ENCODE peak calls at places on chromosomes 5 and 9, in eight cellular contexts. C, Y, X, W, B, O, J and D are unnamed samples.

GRCh38 chr9:17810728-17811634 is 232.1 kb downstream of the SH3GL2 start:
- DNase-seq in C (peak; percentile 57), Y (peak; percentile 64), X (peak; percentile 77), W (peak; percentile 62), B (no peak), O (no peak), J (peak; percentile 45), D (peak; percentile 40)

GRCh38 chr9:110742741-110743371 is 74.3 kb downstream of the MUSK start:
- DNase-seq in C (no peak), Y (no peak), X (no peak), W (no peak), B (no peak), O (no peak), J (peak; percentile 47), D (no peak)

GRCh38 chr9:27385606-27386005 is 88.7 kb upstream of the EQTN start:
- DNase-seq in C (peak; percentile 62), Y (no peak), X (no peak), W (no peak), B (no peak), O (no peak), J (peak; percentile 47), D (no peak)

GRCh38 chr5:111197523-111197922 is 26.7 kb upstream of the CAMK4 start:
- DNase-seq in C (peak; percentile 63), Y (peak; percentile 3), X (no peak), W (no peak), B (no peak), O (no peak), J (no peak), D (no peak)

GRCh38 chr9:110777201-110777842 is 108.7 kb downstream of the MUSK start:
- DNase-seq in C (no peak), Y (no peak), X (no peak), W (no peak), B (no peak), O (no peak), J (peak; percentile 31), D (no peak)

GRCh38 chr5:32612134-32612888 is 27.0 kb downstream of the SUB1 start:
- DNase-seq in C (no peak), Y (no peak), X (peak; percentile 24), W (no peak), B (no peak), O (peak; percentile 37), J (no peak), D (no peak)

GRCh38 chr9:89384783-89385182 is 66.5 kb downstream of the SECISBP2 start:
- DNase-seq in C (no peak), Y (no peak), X (no peak), W (no peak), B (no peak), O (no peak), J (no peak), D (no peak)

GRCh38 chr5:146490089-146490843 is 25.7 kb downstream of the GPR151 start:
- DNase-seq in C (no peak), Y (no peak), X (no peak), W (no peak), B (no peak), O (no peak), J (no peak), D (no peak)

GRCh38 chr9:81737871-81738507 is 48.6 kb upstream of the TLE1 start:
- DNase-seq in C (no peak), Y (no peak), X (peak; percentile 69), W (peak; percentile 16), B (no peak), O (no peak), J (peak; percentile 91), D (no peak)

DNA sequence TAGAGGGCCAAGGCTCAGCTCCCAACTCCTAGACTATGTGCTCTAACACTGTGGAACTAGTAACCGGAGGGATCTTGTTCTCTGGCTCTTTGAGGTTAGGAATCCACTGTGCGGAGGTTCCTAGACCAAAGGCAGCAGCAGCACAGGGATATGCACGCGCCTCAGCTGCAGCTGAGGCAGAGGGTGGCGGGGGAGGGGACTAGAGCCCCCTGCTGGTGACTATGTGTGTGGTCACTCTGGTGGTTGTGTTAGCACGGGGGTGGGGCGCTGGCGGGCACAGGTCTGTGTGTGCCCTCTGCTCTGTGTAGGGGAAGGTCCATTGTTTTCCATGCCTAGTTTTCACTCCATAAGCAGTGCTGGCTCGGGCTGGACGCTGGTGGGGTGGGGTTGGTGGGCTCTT is 458.0 kb upstream of the IZUMO3 start:
- DNase-seq in C (no peak), Y (peak; percentile 4), X (no peak), W (no peak), B (no peak), O (peak; percentile 14), J (no peak), D (no peak)
- TF ChIP-seq CTCF in C (no peak), Y (peak; percentile 19), X (no peak), W (no peak), B (no peak), O (no peak), J (no peak), D (no peak)

GRCh38 chr9:73038613-73039012 is 85.8 kb upstream of the ALDH1A1 start:
- DNase-seq in C (peak; percentile 64), Y (peak; percentile 2), X (peak; percentile 19), W (no peak), B (no peak), O (peak; percentile 25), J (no peak), D (peak; percentile 24)

GRCh38 chr9:73038089-73038509 is 85.2 kb upstream of the ALDH1A1 start:
- DNase-seq in C (peak; percentile 50), Y (no peak), X (no peak), W (no peak), B (no peak), O (no peak), J (no peak), D (no peak)

GRCh38 chr9:73039916-73040263 is 87.0 kb upstream of the ALDH1A1 start:
- DNase-seq in C (no peak), Y (no peak), X (no peak), W (no peak), B (no peak), O (no peak), J (no peak), D (no peak)

GRCh38 chr9:73039253-73039915 is 86.5 kb upstream of the ALDH1A1 start:
- DNase-seq in C (no peak), Y (no peak), X (peak; percentile 28), W (no peak), B (no peak), O (no peak), J (no peak), D (no peak)

DNA sequence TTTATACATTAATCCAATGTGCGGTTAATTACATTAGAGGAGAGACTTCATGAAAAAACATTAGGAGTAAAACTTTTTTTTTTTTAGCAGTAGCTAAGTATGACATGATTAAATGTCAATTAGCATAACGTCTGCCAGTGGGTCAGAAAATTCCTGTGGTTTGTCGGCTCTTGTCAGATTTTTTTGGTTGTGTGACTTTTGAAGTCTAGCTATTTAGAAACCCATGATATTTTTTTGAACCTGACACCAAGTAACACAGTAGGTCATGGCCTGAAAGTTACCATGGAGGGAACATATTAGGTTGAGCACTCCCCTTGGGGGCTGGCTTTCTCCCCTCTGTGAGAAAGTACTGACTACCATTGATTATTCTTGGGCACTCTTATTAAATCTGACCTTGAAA is 84.8 kb upstream of the ALDH1A1 start:
- DNase-seq in C (no peak), Y (no peak), X (no peak), W (no peak), B (no peak), O (no peak), J (peak; percentile 42), D (no peak)
- TF ChIP-seq CTCF in C (no peak), Y (no peak), X (no peak), W (no peak), B (no peak), O (no peak), J (no peak), D (no peak)

GRCh38 chr5:171518916-171519315 is 99.5 kb downstream of the FGF18 start:
- DNase-seq in C (no peak), Y (no peak), X (no peak), W (no peak), B (no peak), O (no peak), J (no peak), D (no peak)

GRCh38 chr5:171521679-171522078 is 102.2 kb downstream of the FGF18 start:
- DNase-seq in C (no peak), Y (no peak), X (no peak), W (no peak), B (no peak), O (no peak), J (no peak), D (no peak)

GRCh38 chr5:171520300-171521170 is 101.1 kb downstream of the FGF18 start:
- DNase-seq in C (no peak), Y (peak; percentile 66), X (no peak), W (no peak), B (no peak), O (peak; percentile 45), J (no peak), D (no peak)

GRCh38 chr5:171523781-171524180 is 104.3 kb downstream of the FGF18 start:
- DNase-seq in C (no peak), Y (no peak), X (no peak), W (no peak), B (no peak), O (no peak), J (no peak), D (no peak)

GRCh38 chr5:171521219-171521633 is 101.8 kb downstream of the FGF18 start:
- DNase-seq in C (no peak), Y (no peak), X (no peak), W (no peak), B (no peak), O (no peak), J (peak; percentile 88), D (peak; percentile 38)
- TF ChIP-seq CTCF in C (no peak), Y (no peak), X (no peak), W (no peak), B (no peak), O (no peak), J (no peak), D (no peak)

GRCh38 chr5:78360674-78361225 is 333 bp downstream of the SCAMP1 start:
- DNase-seq in C (peak; percentile 70), Y (peak; percentile 50), X (peak; percentile 74), W (peak; percentile 66), B (no peak), O (peak; percentile 83), J (no peak), D (peak; percentile 22)
- TF ChIP-seq CTCF in C (no peak), Y (no peak), X (no peak), W (no peak), B (no peak), O (no peak), J (no peak), D (no peak)

DNA sequence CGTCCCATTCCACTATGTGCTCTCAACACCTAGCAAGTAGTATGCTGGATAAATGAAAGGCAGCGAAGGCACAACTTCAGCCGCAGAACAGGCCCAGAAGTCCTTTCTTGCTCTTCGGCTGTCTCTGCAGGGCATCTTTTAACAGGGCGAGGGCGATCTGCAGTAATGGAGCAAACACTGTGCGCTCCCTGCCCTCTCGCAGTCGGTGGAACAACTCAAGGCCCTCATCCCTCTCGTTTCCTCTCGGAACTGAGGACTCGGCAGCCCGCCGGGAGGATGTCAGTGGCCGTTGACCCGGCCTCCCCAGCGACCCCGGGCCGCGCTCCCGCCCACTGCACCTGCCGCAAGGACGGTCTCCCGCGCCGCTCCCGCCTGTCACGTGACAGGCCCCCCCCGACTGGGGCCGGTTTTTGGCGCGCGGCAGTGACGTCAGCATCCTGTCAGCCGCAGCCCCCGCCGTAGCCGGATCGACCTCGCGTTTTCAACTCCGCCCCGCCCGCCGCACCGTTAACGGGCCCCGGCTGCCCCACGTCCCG is 1.1 kb downstream of the ZNF367 start:
- DNase-seq in C (peak; percentile 95), Y (peak; percentile 90), X (peak; percentile 95), W (peak; percentile 94), B (peak; percentile 48), O (peak; percentile 96), J (peak; percentile 50), D (peak; percentile 82)
- TF ChIP-seq CTCF in C (no peak), Y (no peak), X (no peak), W (no peak), B (peak; percentile 2), O (no peak), J (peak; percentile 3), D (no peak)